ENCODE peak calls at places on chromosomes 5 and 9, in seven cellular contexts. L is stimulated activated CD4-positive, alpha-beta T cell treated with anti-CD3 and anti-CD28 coated beads, Interleukin-1b, Interleukin-23, amount 100 ng/mL, for 24 hours; S is EH; H is AG10803; V is mammary epithelial cell; W is pancreas; G is NCI-H187 treated with DMSO at 0.1 percent for 48 hours. F is an unnamed sample.
A peak's percentile ranks its signal among the peaks of the same experiment; 100 is the strongest.

GRCh38 chr9:16138961-16139441 is 586.2 kb downstream of the CCDC171 start:
- DNase-seq in L (no peak), S (peak; percentile 82), H (peak; percentile 75), V (no peak), W (no peak), G (no peak), F (peak; percentile 71)

GRCh38 chr9:114226289-114227055 is 71.1 kb downstream of the COL27A1 start:
- DNase-seq in L (no peak), S (no peak), H (no peak), V (no peak), W (no peak), G (no peak), F (no peak)

GRCh38 chr5:109676920-109677319 is 12.8 kb upstream of the MAN2A1 start:
- DNase-seq in L (no peak), S (no peak), H (no peak), V (no peak), W (no peak), G (no peak), F (no peak)

GRCh38 chr5:68288756-68289134 is 73.2 kb downstream of the PIK3R1 start:
- DNase-seq in L (no peak), S (no peak), H (no peak), V (no peak), W (peak; percentile 33), G (no peak), F (no peak)

GRCh38 chr9:123914517-123915199 is 15.3 kb downstream of the DENND1A start:
- DNase-seq in L (no peak), S (no peak), H (no peak), V (no peak), W (no peak), G (no peak), F (no peak)

GRCh38 chr5:2199697-2200096 is 317.0 kb upstream of the IRX4 start:
- DNase-seq in L (no peak), S (no peak), H (no peak), V (no peak), W (no peak), G (no peak), F (no peak)

GRCh38 chr5:174533127-174533453 is 191.3 kb upstream of the MSX2 start:
- DNase-seq in L (no peak), S (no peak), H (no peak), V (peak; percentile 6), W (no peak), G (no peak), F (no peak)

GRCh38 chr5:157710887-157711286 is 20.3 kb upstream of the THG1L start:
- DNase-seq in L (no peak), S (peak; percentile 86), H (peak; percentile 87), V (peak; percentile 66), W (no peak), G (no peak), F (no peak)

GRCh38 chr5:78102498-78102897 is 192.0 kb downstream of the AP3B1 start:
- DNase-seq in L (no peak), S (peak; percentile 9), H (no peak), V (peak; percentile 2), W (no peak), G (no peak), F (no peak)

GRCh38 chr9:109047259-109047658 is 34.0 kb upstream of the CTNNAL1 start:
- DNase-seq in L (no peak), S (no peak), H (no peak), V (no peak), W (no peak), G (no peak), F (no peak)

GRCh38 chr5:142466195-142466951 is 141.6 kb upstream of the SPRY4 start:
- DNase-seq in L (no peak), S (peak; percentile 49), H (peak; percentile 41), V (peak; percentile 21), W (no peak), G (no peak), F (no peak)

GRCh38 chr5:135486679-135487395 is 34.7 kb upstream of the TIFAB start:
- DNase-seq in L (no peak), S (no peak), H (no peak), V (no peak), W (no peak), G (no peak), F (no peak)

GRCh38 chr9:137080260-137081122 is 3.2 kb downstream of the UAP1L1 start:
- DNase-seq in L (no peak), S (no peak), H (no peak), V (no peak), W (no peak), G (no peak), F (no peak)

GRCh38 chr9:101968392-101968791 is 229.9 kb upstream of the GRIN3A start:
- DNase-seq in L (no peak), S (no peak), H (no peak), V (no peak), W (no peak), G (no peak), F (no peak)